ENCODE peak calls at places on chromosomes 2 and 18, in ten cellular contexts. One of them, this sample, is unnamed.

GRCh38 chr2:189549440-189549832 is 31.1 kb downstream of the SLC40A1 start:
- DNase-seq in spleen: no peak
- DNase-seq in thoracic aorta: peak; percentile 22
- DNase-seq in left ventricle myocardium inferior: peak; percentile 53
- DNase-seq in adrenal gland: no peak
- DNase-seq in SJSA1: no peak
- DNase-seq in heart right ventricle: peak; percentile 15
- DNase-seq in mammary epithelial cell: no peak
- DNase-seq in MM.1S: no peak
- DNase-seq in ovary: peak; percentile 46
- DNase-seq in this sample: no peak

GRCh38 chr2:169891593-169892298 is 64.5 kb downstream of the UBR3 start:
- DNase-seq in mammary epithelial cell: peak; percentile 28
- DNase-seq in spleen: no peak
- DNase-seq in thoracic aorta: no peak
- DNase-seq in left ventricle myocardium inferior: no peak
- DNase-seq in heart right ventricle: no peak
- DNase-seq in adrenal gland: no peak
- DNase-seq in MM.1S: no peak
- DNase-seq in ovary: no peak
- DNase-seq in SJSA1: no peak
- DNase-seq in this sample: no peak

GRCh38 chr2:239753537-239753936 is 271.6 kb downstream of the NDUFA10 start:
- DNase-seq in SJSA1: no peak
- DNase-seq in MM.1S: no peak
- DNase-seq in thoracic aorta: no peak
- DNase-seq in heart right ventricle: no peak
- DNase-seq in mammary epithelial cell: no peak
- DNase-seq in left ventricle myocardium inferior: no peak
- DNase-seq in adrenal gland: no peak
- DNase-seq in ovary: no peak
- DNase-seq in spleen: no peak
- DNase-seq in this sample: no peak

GRCh38 chr18:12384261-12384660 is 7.2 kb upstream of the AFG3L2 start:
- DNase-seq in SJSA1: no peak
- DNase-seq in left ventricle myocardium inferior: no peak
- DNase-seq in MM.1S: no peak
- DNase-seq in adrenal gland: no peak
- DNase-seq in spleen: no peak
- DNase-seq in ovary: no peak
- DNase-seq in heart right ventricle: no peak
- DNase-seq in mammary epithelial cell: no peak
- DNase-seq in thoracic aorta: no peak
- DNase-seq in this sample: no peak

GRCh38 chr2:70085711-70086277 is 1.5 kb upstream of the PCBP1 start:
- DNase-seq in MM.1S: peak; percentile 48
- DNase-seq in SJSA1: no peak
- DNase-seq in mammary epithelial cell: no peak
- DNase-seq in spleen: no peak
- DNase-seq in left ventricle myocardium inferior: no peak
- DNase-seq in heart right ventricle: no peak
- DNase-seq in ovary: no peak
- DNase-seq in adrenal gland: no peak
- DNase-seq in thoracic aorta: no peak
- DNase-seq in this sample: no peak

GRCh38 chr2:229445501-229446294 is 174.6 kb upstream of the PID1 start:
- DNase-seq in SJSA1: no peak
- DNase-seq in left ventricle myocardium inferior: peak; percentile 31
- DNase-seq in MM.1S: no peak
- DNase-seq in heart right ventricle: peak; percentile 23
- DNase-seq in spleen: no peak
- DNase-seq in adrenal gland: no peak
- DNase-seq in mammary epithelial cell: peak; percentile 43
- DNase-seq in ovary: peak; percentile 61
- DNase-seq in thoracic aorta: no peak
- DNase-seq in this sample: no peak

GRCh38 chr2:238787507-238787906 is 60.4 kb upstream of the TWIST2 start:
- DNase-seq in SJSA1: no peak
- DNase-seq in MM.1S: no peak
- DNase-seq in thoracic aorta: no peak
- DNase-seq in adrenal gland: no peak
- DNase-seq in spleen: no peak
- DNase-seq in mammary epithelial cell: no peak
- DNase-seq in heart right ventricle: no peak
- DNase-seq in left ventricle myocardium inferior: no peak
- DNase-seq in ovary: no peak
- DNase-seq in this sample: no peak

GRCh38 chr2:168114619-168115018 is 132.8 kb downstream of the STK39 start:
- DNase-seq in adrenal gland: no peak
- DNase-seq in MM.1S: no peak
- DNase-seq in mammary epithelial cell: no peak
- DNase-seq in ovary: no peak
- DNase-seq in left ventricle myocardium inferior: no peak
- DNase-seq in spleen: no peak
- DNase-seq in heart right ventricle: no peak
- DNase-seq in thoracic aorta: no peak
- DNase-seq in SJSA1: no peak
- DNase-seq in this sample: no peak

GRCh38 chr18:32177530-32177929 is 12.3 kb upstream of the MEP1B start:
- DNase-seq in adrenal gland: no peak
- DNase-seq in spleen: no peak
- DNase-seq in mammary epithelial cell: peak; percentile 36
- DNase-seq in heart right ventricle: no peak
- DNase-seq in left ventricle myocardium inferior: no peak
- DNase-seq in thoracic aorta: no peak
- DNase-seq in MM.1S: no peak
- DNase-seq in ovary: no peak
- DNase-seq in SJSA1: no peak
- DNase-seq in this sample: no peak

GRCh38 chr2:113770929-113771328 is 14.5 kb upstream of the SLC35F5 start:
- DNase-seq in left ventricle myocardium inferior: no peak
- DNase-seq in SJSA1: no peak
- DNase-seq in adrenal gland: no peak
- DNase-seq in spleen: no peak
- DNase-seq in thoracic aorta: no peak
- DNase-seq in mammary epithelial cell: no peak
- DNase-seq in ovary: no peak
- DNase-seq in MM.1S: no peak
- DNase-seq in heart right ventricle: no peak
- DNase-seq in this sample: no peak

GRCh38 chr2:80461505-80462197 is 157.1 kb upstream of the LRRTM1 start:
- DNase-seq in heart right ventricle: no peak
- DNase-seq in left ventricle myocardium inferior: no peak
- DNase-seq in MM.1S: peak; percentile 38
- DNase-seq in mammary epithelial cell: no peak
- DNase-seq in adrenal gland: no peak
- DNase-seq in SJSA1: no peak
- DNase-seq in thoracic aorta: no peak
- DNase-seq in spleen: no peak
- DNase-seq in ovary: no peak
- DNase-seq in this sample: no peak

GRCh38 chr2:172299741-172300140 is 127.6 kb upstream of the ITGA6 start:
- DNase-seq in spleen: no peak
- DNase-seq in heart right ventricle: no peak
- DNase-seq in SJSA1: no peak
- DNase-seq in adrenal gland: no peak
- DNase-seq in ovary: no peak
- DNase-seq in mammary epithelial cell: peak; percentile 73
- DNase-seq in thoracic aorta: no peak
- DNase-seq in left ventricle myocardium inferior: no peak
- DNase-seq in MM.1S: no peak
- DNase-seq in this sample: no peak

GRCh38 chr2:53174539-53174938 is 593.1 kb upstream of the CHAC2 start:
- DNase-seq in left ventricle myocardium inferior: no peak
- DNase-seq in ovary: no peak
- DNase-seq in thoracic aorta: no peak
- DNase-seq in MM.1S: no peak
- DNase-seq in mammary epithelial cell: no peak
- DNase-seq in heart right ventricle: no peak
- DNase-seq in SJSA1: no peak
- DNase-seq in adrenal gland: no peak
- DNase-seq in spleen: no peak
- DNase-seq in this sample: no peak

GRCh38 chr2:138922973-138923563 is 142.9 kb upstream of the NXPH2 start:
- DNase-seq in left ventricle myocardium inferior: no peak
- DNase-seq in spleen: no peak
- DNase-seq in MM.1S: peak; percentile 43
- DNase-seq in heart right ventricle: no peak
- DNase-seq in SJSA1: no peak
- DNase-seq in mammary epithelial cell: peak; percentile 17
- DNase-seq in thoracic aorta: no peak
- DNase-seq in adrenal gland: no peak
- DNase-seq in ovary: no peak
- DNase-seq in this sample: no peak

GRCh38 chr2:225008935-225009334 is 33.3 kb downstream of the DOCK10 start:
- DNase-seq in MM.1S: peak; percentile 14
- DNase-seq in adrenal gland: no peak
- DNase-seq in thoracic aorta: no peak
- DNase-seq in ovary: no peak
- DNase-seq in spleen: no peak
- DNase-seq in SJSA1: no peak
- DNase-seq in heart right ventricle: no peak
- DNase-seq in left ventricle myocardium inferior: no peak
- DNase-seq in mammary epithelial cell: no peak
- DNase-seq in this sample: no peak

GRCh38 chr2:176159678-176160250 is 2.7 kb downstream of the HOXD3 start:
- DNase-seq in ovary: no peak
- DNase-seq in thoracic aorta: no peak
- DNase-seq in heart right ventricle: no peak
- DNase-seq in SJSA1: no peak
- DNase-seq in mammary epithelial cell: no peak
- DNase-seq in adrenal gland: peak; percentile 21
- DNase-seq in left ventricle myocardium inferior: no peak
- DNase-seq in MM.1S: no peak
- DNase-seq in spleen: no peak
- DNase-seq in this sample: no peak

GRCh38 chr2:176161041-176161785 is 4.1 kb downstream of the HOXD3 start:
- DNase-seq in ovary: no peak
- DNase-seq in adrenal gland: no peak
- DNase-seq in spleen: no peak
- DNase-seq in left ventricle myocardium inferior: no peak
- DNase-seq in mammary epithelial cell: no peak
- DNase-seq in heart right ventricle: no peak
- DNase-seq in SJSA1: no peak
- DNase-seq in thoracic aorta: no peak
- DNase-seq in MM.1S: no peak
- DNase-seq in this sample: no peak

GRCh38 chr2:176158855-176159677 is 2.0 kb downstream of the HOXD3 start:
- DNase-seq in adrenal gland: no peak
- DNase-seq in MM.1S: no peak
- DNase-seq in mammary epithelial cell: no peak
- DNase-seq in ovary: no peak
- DNase-seq in thoracic aorta: no peak
- DNase-seq in spleen: no peak
- DNase-seq in SJSA1: no peak
- DNase-seq in heart right ventricle: no peak
- DNase-seq in left ventricle myocardium inferior: no peak
- DNase-seq in this sample: no peak

GRCh38 chr2:176161817-176162626 is 4.9 kb downstream of the HOXD3 start:
- DNase-seq in SJSA1: no peak
- DNase-seq in left ventricle myocardium inferior: no peak
- DNase-seq in ovary: no peak
- DNase-seq in adrenal gland: no peak
- DNase-seq in MM.1S: no peak
- DNase-seq in mammary epithelial cell: peak; percentile 27
- DNase-seq in spleen: no peak
- DNase-seq in thoracic aorta: no peak
- DNase-seq in heart right ventricle: no peak
- DNase-seq in this sample: no peak

GRCh38 chr2:176160251-176161040 is 3.3 kb downstream of the HOXD3 start:
- DNase-seq in mammary epithelial cell: no peak
- DNase-seq in spleen: no peak
- DNase-seq in heart right ventricle: no peak
- DNase-seq in thoracic aorta: no peak
- DNase-seq in MM.1S: no peak
- DNase-seq in adrenal gland: no peak
- DNase-seq in ovary: no peak
- DNase-seq in left ventricle myocardium inferior: no peak
- DNase-seq in SJSA1: no peak
- DNase-seq in this sample: no peak
- H3K27me3 ChIP-seq in mammary epithelial cell: peaks cover 87% of the 10 kb centered on the region
- H3K27me3 ChIP-seq in spleen: peaks cover 100% of the 10 kb centered on the region
- H3K27me3 ChIP-seq in heart right ventricle: peaks cover 100% of the 10 kb centered on the region
- H3K27me3 ChIP-seq in thoracic aorta: no peaks in the 10 kb centered on the region
- H3K27me3 ChIP-seq in MM.1S: peaks cover 8% of the 10 kb centered on the region
- H3K27me3 ChIP-seq in adrenal gland: no peaks in the 10 kb centered on the region
- H3K27me3 ChIP-seq in ovary: no peaks in the 10 kb centered on the region
- H3K27me3 ChIP-seq in left ventricle myocardium inferior: peaks cover 100% of the 10 kb centered on the region
- H3K27me3 ChIP-seq in SJSA1: no peaks in the 10 kb centered on the region
- H3K27me3 ChIP-seq in this sample: peaks cover 1% of the 10 kb centered on the region

GRCh38 chr2:173401716-173402326 is 47.1 kb downstream of the CDCA7 start:
- DNase-seq in adrenal gland: no peak
- DNase-seq in SJSA1: no peak
- DNase-seq in heart right ventricle: no peak
- DNase-seq in spleen: no peak
- DNase-seq in left ventricle myocardium inferior: no peak
- DNase-seq in ovary: no peak
- DNase-seq in thoracic aorta: no peak
- DNase-seq in mammary epithelial cell: peak; percentile 44
- DNase-seq in MM.1S: no peak
- DNase-seq in this sample: no peak
- H3K4me3 ChIP-seq in adrenal gland: no peak overlapping the region
- H3K4me3 ChIP-seq in SJSA1: peak overlapping the region; percentile 13
- H3K4me3 ChIP-seq in heart right ventricle: no peak overlapping the region
- H3K4me3 ChIP-seq in spleen: no peak overlapping the region
- H3K4me3 ChIP-seq in left ventricle myocardium inferior: peak overlapping the region; percentile 48
- H3K4me3 ChIP-seq in ovary: no peak overlapping the region
- H3K4me3 ChIP-seq in thoracic aorta: peak overlapping the region; percentile 56
- H3K4me3 ChIP-seq in mammary epithelial cell: peak overlapping the region; percentile 33
- H3K4me3 ChIP-seq in MM.1S: no peak overlapping the region
- H3K4me3 ChIP-seq in this sample: no peak overlapping the region

DNA sequence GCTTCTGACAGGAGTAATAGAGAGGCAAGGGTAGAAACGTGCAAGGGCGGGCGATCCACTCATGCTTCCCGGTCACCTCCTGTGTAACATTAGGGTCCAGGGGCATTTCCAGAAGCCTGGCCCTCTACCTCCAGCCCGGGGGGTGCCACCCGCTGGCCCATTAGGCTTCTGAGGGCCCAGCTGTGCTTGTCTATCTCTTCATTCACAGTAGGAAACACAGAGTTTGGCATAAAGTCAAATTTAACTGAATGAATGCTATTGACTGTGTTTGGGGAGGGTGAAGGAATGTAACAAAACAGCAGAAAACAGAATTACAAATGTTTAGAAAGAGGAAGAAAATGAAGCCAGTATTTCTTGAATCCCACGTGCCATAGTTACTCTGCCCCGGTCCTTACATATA is 112.4 kb upstream of the SLC66A3 start:
- DNase-seq in spleen: no peak
- DNase-seq in heart right ventricle: no peak
- DNase-seq in adrenal gland: no peak
- DNase-seq in thoracic aorta: no peak
- DNase-seq in ovary: no peak
- DNase-seq in MM.1S: no peak
- DNase-seq in SJSA1: no peak
- DNase-seq in left ventricle myocardium inferior: no peak
- DNase-seq in mammary epithelial cell: no peak
- DNase-seq in this sample: no peak
- H3K27me3 ChIP-seq in spleen: no peaks in the 10 kb centered on the region
- H3K27me3 ChIP-seq in heart right ventricle: no peaks in the 10 kb centered on the region
- H3K27me3 ChIP-seq in adrenal gland: peaks cover 3% of the 10 kb centered on the region
- H3K27me3 ChIP-seq in thoracic aorta: no peaks in the 10 kb centered on the region
- H3K27me3 ChIP-seq in ovary: no peaks in the 10 kb centered on the region
- H3K27me3 ChIP-seq in MM.1S: no peaks in the 10 kb centered on the region
- H3K27me3 ChIP-seq in SJSA1: no peaks in the 10 kb centered on the region
- H3K27me3 ChIP-seq in left ventricle myocardium inferior: peaks cover 29% of the 10 kb centered on the region
- H3K27me3 ChIP-seq in mammary epithelial cell: no peaks in the 10 kb centered on the region
- H3K27me3 ChIP-seq in this sample: no peaks in the 10 kb centered on the region

GRCh38 chr2:235008584-235009044 is 56.8 kb downstream of the SH3BP4 start:
- DNase-seq in ovary: no peak
- DNase-seq in SJSA1: no peak
- DNase-seq in thoracic aorta: no peak
- DNase-seq in mammary epithelial cell: peak; percentile 92
- DNase-seq in MM.1S: no peak
- DNase-seq in spleen: no peak
- DNase-seq in heart right ventricle: no peak
- DNase-seq in adrenal gland: no peak
- DNase-seq in left ventricle myocardium inferior: no peak
- DNase-seq in this sample: no peak
- H3K4me3 ChIP-seq in ovary: no peak overlapping the region
- H3K4me3 ChIP-seq in SJSA1: no peak overlapping the region
- H3K4me3 ChIP-seq in thoracic aorta: no peak overlapping the region
- H3K4me3 ChIP-seq in mammary epithelial cell: no peak overlapping the region
- H3K4me3 ChIP-seq in MM.1S: no peak overlapping the region
- H3K4me3 ChIP-seq in spleen: no peak overlapping the region
- H3K4me3 ChIP-seq in heart right ventricle: no peak overlapping the region
- H3K4me3 ChIP-seq in adrenal gland: no peak overlapping the region
- H3K4me3 ChIP-seq in left ventricle myocardium inferior: no peak overlapping the region
- H3K4me3 ChIP-seq in this sample: no peak overlapping the region